ENCODE peak calls at places on chromosomes 1 and 21, in seven cellular contexts. P, U, Z, F, A, R and N are unnamed samples.

GRCh38 chr1:37058424-37058988 is 24.2 kb upstream of the GRIK3 start:
- DNase-seq in P (no peak), U (no peak), Z (no peak), F (no peak), A (no peak), R (no peak), N (no peak)

GRCh38 chr1:117059334-117059677 is 820 bp upstream of the TTF2 start:
- DNase-seq in P (no peak), U (no peak), Z (no peak), F (no peak), A (peak; percentile 78), R (no peak), N (peak; percentile 53)

GRCh38 chr1:30749691-30750583 is 7.6 kb downstream of the LAPTM5 start:
- DNase-seq in P (no peak), U (no peak), Z (no peak), F (no peak), A (no peak), R (no peak), N (peak; percentile 63)

GRCh38 chr1:201250326-201251011 is 32.8 kb upstream of the PKP1 start:
- DNase-seq in P (no peak), U (no peak), Z (no peak), F (peak; percentile 36), A (no peak), R (no peak), N (no peak)

GRCh38 chr21:45768011-45768740 is 124.7 kb downstream of the PCBP3 start:
- DNase-seq in P (no peak), U (no peak), Z (no peak), F (no peak), A (no peak), R (no peak), N (no peak)

GRCh38 chr1:52927219-52928082 is at the start of gene SCP2:
- DNase-seq in P (peak; percentile 77), U (peak; percentile 89), Z (peak; percentile 68), F (peak; percentile 85), A (peak; percentile 84), R (peak; percentile 88), N (peak; percentile 66)

GRCh38 chr21:39681845-39682244 is 63.1 kb upstream of the IGSF5 start:
- DNase-seq in P (no peak), U (no peak), Z (no peak), F (no peak), A (no peak), R (no peak), N (no peak)

GRCh38 chr1:230268371-230269170 is 157.6 kb downstream of the PGBD5 start:
- DNase-seq in P (peak; percentile 81), U (peak; percentile 78), Z (peak; percentile 64), F (no peak), A (peak; percentile 50), R (no peak), N (no peak)

GRCh38 chr1:204241050-204241449 is 27.3 kb upstream of the GOLT1A start:
- DNase-seq in P (no peak), U (no peak), Z (no peak), F (no peak), A (no peak), R (no peak), N (no peak)

GRCh38 chr1:9280015-9280860 is 12.5 kb upstream of the SPSB1 start:
- DNase-seq in P (no peak), U (no peak), Z (peak; percentile 70), F (peak; percentile 87), A (no peak), R (no peak), N (no peak)

GRCh38 chr1:72000809-72001208 is 281.5 kb downstream of the NEGR1 start:
- DNase-seq in P (no peak), U (peak; percentile 19), Z (peak; percentile 8), F (no peak), A (no peak), R (no peak), N (no peak)

DNA sequence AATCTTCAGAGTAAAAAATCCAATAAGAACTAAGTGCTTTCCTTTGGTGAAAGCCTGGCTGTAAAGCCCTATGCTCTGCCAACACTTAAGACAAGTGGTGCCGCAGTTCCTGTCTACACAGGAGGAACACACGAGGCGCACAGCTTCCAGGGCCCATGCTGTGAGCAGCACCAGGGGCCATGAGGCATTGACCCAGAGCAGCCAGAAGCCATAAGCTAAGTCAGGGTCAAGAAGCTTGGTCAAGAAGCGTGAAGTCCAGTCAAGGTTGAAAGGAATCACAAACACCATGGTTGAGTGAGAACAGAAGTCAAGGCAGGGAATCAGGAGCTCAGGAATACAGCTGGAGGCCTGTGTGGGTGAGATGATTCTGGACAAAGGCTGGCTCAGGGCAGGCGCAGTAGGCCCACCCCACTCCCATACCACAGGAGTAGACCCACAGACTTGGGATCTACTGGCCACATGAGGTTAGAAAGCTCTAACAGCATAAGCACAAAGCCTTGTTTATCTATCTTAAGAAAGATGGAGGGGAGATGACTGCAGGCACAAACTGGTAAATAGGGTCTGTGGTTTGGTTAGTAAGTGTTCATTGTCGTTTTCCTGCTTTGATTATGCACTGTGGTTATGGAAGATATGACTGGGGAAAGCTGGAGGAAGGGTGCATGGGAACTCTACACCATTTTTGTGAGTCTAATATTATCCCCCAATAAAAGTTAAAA is 42.9 kb upstream of the RCAN3 start:
- DNase-seq in P (no peak), U (no peak), Z (no peak), F (no peak), A (no peak), R (no peak), N (no peak)
- H3K9me3 ChIP-seq in P (no peaks in the 10 kb centered on the region), U (no peaks in the 10 kb centered on the region), Z (no peaks in the 10 kb centered on the region), F (no peaks in the 10 kb centered on the region), A (no peaks in the 10 kb centered on the region), R (no peaks in the 10 kb centered on the region), N (no peaks in the 10 kb centered on the region)

GRCh38 chr1:181134543-181135461 is 46.3 kb downstream of the IER5 start:
- DNase-seq in P (no peak), U (no peak), Z (peak; percentile 75), F (peak; percentile 74), A (peak; percentile 42), R (no peak), N (no peak)

GRCh38 chr1:181136738-181137122 is 48.2 kb downstream of the IER5 start:
- DNase-seq in P (no peak), U (no peak), Z (no peak), F (no peak), A (no peak), R (no peak), N (no peak)

GRCh38 chr1:181137217-181137743 is 48.8 kb downstream of the IER5 start:
- DNase-seq in P (no peak), U (no peak), Z (no peak), F (no peak), A (no peak), R (no peak), N (no peak)

GRCh38 chr1:181135462-181135781 is 46.9 kb downstream of the IER5 start:
- DNase-seq in P (no peak), U (no peak), Z (no peak), F (peak; percentile 70), A (no peak), R (no peak), N (no peak)

DNA sequence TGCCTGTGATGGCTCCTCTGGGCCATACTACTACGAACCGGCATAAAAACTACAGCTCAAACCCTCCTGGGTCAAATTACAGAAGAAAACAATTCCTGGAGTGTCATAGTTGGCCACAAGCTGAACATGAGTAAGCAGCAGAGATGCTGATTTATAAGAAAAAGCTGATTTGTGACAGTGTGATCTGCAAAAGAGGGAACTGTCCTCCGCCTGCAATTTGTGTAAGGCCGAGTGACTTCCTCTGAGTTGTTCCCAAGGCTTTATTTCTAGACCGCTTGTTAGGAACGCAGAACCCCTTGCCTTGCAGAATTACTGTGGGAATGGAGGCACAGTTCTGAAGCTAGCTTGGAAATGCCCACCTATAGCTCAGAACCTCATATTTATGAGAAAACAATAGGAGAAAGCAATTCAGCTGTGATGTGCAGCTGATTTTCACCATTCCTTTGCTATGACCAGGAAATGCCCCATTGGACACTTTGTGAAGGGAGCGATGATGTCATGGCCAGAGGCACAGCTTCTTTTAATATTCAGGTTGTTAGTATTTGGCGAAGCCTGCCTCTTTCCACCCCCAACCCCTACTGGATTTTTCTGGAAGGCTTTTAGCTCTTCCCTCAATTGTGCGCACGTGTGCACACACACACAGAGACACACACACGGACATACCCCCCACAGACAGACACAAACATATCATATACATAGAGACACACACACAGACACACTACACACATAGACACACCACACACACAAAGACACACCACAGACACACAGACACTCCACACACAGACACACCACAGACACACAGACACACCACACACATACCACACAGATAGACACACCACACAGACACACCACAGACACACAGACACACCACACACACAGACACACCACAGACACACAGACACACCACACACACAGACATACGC is 47.6 kb downstream of the IER5 start:
- DNase-seq in P (no peak), U (no peak), Z (peak; percentile 62), F (peak; percentile 89), A (no peak), R (no peak), N (no peak)
- H3K9me3 ChIP-seq in P (no peaks in the 10 kb centered on the region), U (no peaks in the 10 kb centered on the region), Z (no peaks in the 10 kb centered on the region), F (no peaks in the 10 kb centered on the region), A (no peaks in the 10 kb centered on the region), R (no peaks in the 10 kb centered on the region), N (no peaks in the 10 kb centered on the region)

DNA sequence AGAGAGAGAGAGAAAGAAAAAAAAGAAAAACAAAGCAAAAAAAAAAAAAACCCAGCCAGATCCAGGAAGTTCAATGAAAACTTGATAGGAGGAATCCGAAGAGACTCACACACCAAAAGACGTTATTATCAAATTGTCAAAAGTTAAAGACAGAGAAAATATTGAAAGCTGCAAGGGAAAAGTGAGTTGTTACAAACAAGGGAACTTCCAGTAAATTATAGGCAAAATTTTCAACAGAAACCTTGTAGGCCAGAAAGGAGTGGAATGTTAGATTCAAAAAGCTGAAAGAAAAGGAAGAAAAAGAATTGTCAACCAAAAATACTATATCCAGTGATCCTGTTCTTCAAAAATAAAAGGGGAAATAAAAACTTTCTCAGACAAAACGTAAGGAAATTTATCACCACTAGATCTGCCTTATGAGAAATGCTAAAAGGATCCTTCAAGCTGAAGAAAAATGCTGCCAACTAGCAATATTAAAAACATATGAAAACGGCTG is 23.6 kb downstream of the ERO1B start:
- DNase-seq in P (no peak), U (no peak), Z (no peak), F (no peak), A (no peak), R (no peak), N (no peak)
- H3K9me3 ChIP-seq in P (no peaks in the 10 kb centered on the region), U (peaks cover 14% of the 10 kb centered on the region), Z (no peaks in the 10 kb centered on the region), F (no peaks in the 10 kb centered on the region), A (no peaks in the 10 kb centered on the region), R (peaks cover 54% of the 10 kb centered on the region), N (peaks cover 13% of the 10 kb centered on the region)

DNA sequence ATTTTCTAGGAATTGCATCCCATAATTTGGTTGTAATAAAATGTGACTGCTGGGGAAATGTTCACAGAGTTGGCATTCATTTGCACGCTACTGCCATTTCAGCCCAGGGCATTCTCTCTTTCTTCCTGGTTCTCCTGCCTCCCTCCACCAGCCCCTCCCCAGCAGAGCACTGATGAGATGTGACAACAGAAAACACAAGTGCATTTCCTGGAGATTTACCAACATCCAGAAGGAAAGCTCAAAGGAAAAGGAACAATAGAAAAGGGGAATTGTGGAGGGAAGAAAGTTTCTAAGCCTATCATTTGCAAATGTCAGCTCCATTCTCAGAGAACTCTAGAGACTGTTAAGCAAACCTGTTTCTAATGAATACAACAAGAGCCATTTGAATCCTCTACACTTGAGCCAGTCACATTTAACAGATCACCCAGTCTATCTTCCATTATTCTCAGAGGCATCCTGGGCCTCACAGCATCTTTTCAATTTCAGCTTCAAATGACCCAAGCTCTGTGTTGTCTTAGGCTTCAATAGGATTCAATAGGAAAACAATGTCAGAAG is 395.6 kb upstream of the PBX1 start:
- DNase-seq in P (no peak), U (peak; percentile 19), Z (no peak), F (no peak), A (no peak), R (no peak), N (no peak)
- H3K9me3 ChIP-seq in P (no peaks in the 10 kb centered on the region), U (no peaks in the 10 kb centered on the region), Z (no peaks in the 10 kb centered on the region), F (no peaks in the 10 kb centered on the region), A (no peaks in the 10 kb centered on the region), R (peaks cover 12% of the 10 kb centered on the region), N (no peaks in the 10 kb centered on the region)